ENCODE peak calls at places on chromosome 13, in four cellular contexts. J, U, O and B are unnamed samples. For H3K9me3, the result is how much of the 10 kb centered on the place peaks cover.

GRCh38 chr13:69274231-69274630 is 833.4 kb upstream of the ATXN8OS start:
- DNase-seq in J (no peak), U (no peak), O (no peak), B (no peak)

GRCh38 chr13:91270031-91270430 is 77.5 kb upstream of the MIR17HG start:
- DNase-seq in J (no peak), U (no peak), O (no peak), B (no peak)

GRCh38 chr13:107834717-107835116 is 380.6 kb downstream of the LIG4 start:
- DNase-seq in J (peak), U (no peak), O (no peak), B (no peak)

GRCh38 chr13:114339779-114340534 is 25.7 kb downstream of the CHAMP1 start:
- DNase-seq in J (peak), U (no peak), O (no peak), B (no peak)

GRCh38 chr13:30816733-30817132 is 81.4 kb downstream of the ALOX5AP start:
- DNase-seq in J (no peak), U (no peak), O (no peak), B (no peak)

GRCh38 chr13:71624641-71625040 is 242.4 kb downstream of the DACH1 start:
- DNase-seq in J (no peak), U (no peak), O (no peak), B (no peak)

GRCh38 chr13:83940742-83941141 is 58.5 kb upstream of the SLITRK1 start:
- DNase-seq in J (peak), U (no peak), O (no peak), B (no peak)

GRCh38 chr13:105336706-105337582 is 1198.5 kb downstream of the EFNB2 start:
- DNase-seq in J (no peak), U (no peak), O (no peak), B (no peak)

GRCh38 chr13:51317262-51317661 is 22.2 kb upstream of the SERPINE3 start:
- DNase-seq in J (peak), U (no peak), O (no peak), B (no peak)

GRCh38 chr13:33328691-33329090 is 43.1 kb upstream of the STARD13 start:
- DNase-seq in J (no peak), U (no peak), O (no peak), B (no peak)

GRCh38 chr13:100512422-100512821 is 76.2 kb downstream of the GGACT start:
- DNase-seq in J (no peak), U (no peak), O (no peak), B (no peak)

GRCh38 chr13:31930901-31931522 is 100.6 kb upstream of the FRY start:
- DNase-seq in J (no peak), U (no peak), O (no peak), B (no peak)

GRCh38 chr13:21336609-21337008 is 122.5 kb downstream of the ZDHHC20 start:
- DNase-seq in J (peak), U (no peak), O (no peak), B (no peak)

DNA sequence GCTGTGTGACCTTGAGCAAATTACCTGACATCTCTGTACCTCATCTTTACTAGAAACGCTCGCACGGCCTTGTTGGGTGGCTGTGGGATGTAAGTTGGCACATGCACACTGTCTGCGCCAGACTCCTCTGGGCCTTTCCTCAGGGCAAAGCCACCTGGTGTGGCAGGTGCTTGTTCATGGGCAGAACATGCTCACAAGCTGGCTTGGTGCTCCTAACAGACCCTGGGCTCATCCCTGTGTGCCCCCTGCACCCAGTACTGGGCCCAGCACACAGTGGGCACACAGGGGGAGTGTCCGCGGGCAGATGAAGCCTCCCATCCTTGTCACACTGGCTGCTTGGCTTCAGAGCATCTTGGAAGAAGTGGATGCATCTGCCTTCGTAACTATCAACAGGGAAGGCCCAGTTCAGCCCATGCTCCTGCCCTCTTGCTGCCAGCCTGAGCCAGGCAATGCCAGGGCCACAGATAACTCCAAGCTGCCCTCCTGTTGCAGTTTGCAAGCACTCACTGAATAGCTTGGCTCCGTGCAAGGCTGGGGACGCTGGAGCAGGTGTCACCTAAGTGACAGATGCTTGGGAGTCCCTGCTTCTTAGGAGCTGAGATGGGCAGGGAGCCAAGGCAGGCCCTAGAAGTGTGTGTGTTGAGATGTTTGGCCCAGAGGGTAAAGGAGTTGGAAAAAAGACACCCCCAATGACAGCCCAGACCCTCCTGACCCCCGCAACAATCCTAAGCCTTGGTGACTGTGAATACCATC is 123.9 kb downstream of the TUBA3C start:
- DNase-seq in J (no peak), U (no peak), O (no peak), B (no peak)
- H3K9me3 ChIP-seq in J (under half), U (under half), O (under half), B (under half)

DNA sequence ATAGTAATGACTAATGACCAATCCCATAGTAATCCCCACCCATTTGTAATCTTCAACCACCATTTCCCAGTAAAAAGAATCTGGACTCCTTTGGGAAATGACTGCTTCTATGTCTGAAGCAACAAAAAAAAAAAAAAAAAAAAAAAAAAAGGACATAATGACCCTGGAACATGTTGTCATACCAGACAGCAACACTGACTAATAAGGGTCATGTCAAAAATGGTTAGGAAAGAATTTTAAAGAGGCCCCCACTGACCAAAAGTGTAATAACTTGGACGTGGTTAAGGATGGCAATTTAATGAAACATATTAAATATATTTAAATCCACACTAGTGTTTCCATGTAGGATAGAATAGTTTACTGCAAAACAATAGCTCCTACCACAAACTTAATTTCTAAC is 88.2 kb downstream of the TUBA3C start:
- DNase-seq in J (no peak), U (no peak), O (no peak), B (no peak)
- H3K9me3 ChIP-seq in J (under half), U (under half), O (under half), B (under half)

DNA sequence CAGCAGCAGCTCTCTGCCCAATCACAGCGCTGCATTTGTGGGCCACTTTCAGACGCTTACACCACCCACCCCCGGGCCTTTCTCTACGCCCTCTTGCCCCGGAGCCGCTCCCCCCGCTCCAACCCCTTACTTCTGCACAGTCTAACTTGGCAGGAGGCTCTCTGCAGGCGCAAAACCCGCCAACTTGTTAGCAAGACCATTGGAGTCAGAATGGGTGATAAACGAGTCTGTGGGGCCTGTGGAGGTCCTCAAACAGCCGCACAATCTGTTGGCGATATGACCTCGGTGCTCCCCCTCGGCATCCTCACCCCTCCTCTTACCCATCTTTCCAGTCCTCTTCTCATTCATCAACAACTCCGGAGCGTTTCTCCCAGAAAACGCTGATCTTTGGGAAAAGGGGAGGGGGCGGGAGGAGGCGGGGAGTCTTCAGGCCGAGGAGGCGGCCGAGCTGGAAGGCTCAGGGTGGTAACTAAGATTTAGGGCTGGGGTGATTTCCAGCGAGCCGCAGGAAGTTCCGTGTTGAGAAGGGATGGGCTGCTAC is 4.2 kb downstream of the SOX21 start:
- DNase-seq in J (no peak), U (peak), O (no peak), B (no peak)
- H3K9me3 ChIP-seq in J (under half), U (under half), O (under half), B (under half)

GRCh38 chr13:97502192-97502591 is 68.2 kb downstream of the RAP2A start:
- DNase-seq in J (no peak), U (no peak), O (peak), B (no peak)

GRCh38 chr13:97499181-97499580 is 65.2 kb downstream of the RAP2A start:
- DNase-seq in J (no peak), U (no peak), O (no peak), B (no peak)

GRCh38 chr13:97496511-97496910 is 62.5 kb downstream of the RAP2A start:
- DNase-seq in J (no peak), U (no peak), O (no peak), B (no peak)

GRCh38 chr13:97495678-97496077 is 61.7 kb downstream of the RAP2A start:
- DNase-seq in J (no peak), U (no peak), O (no peak), B (no peak)

DNA sequence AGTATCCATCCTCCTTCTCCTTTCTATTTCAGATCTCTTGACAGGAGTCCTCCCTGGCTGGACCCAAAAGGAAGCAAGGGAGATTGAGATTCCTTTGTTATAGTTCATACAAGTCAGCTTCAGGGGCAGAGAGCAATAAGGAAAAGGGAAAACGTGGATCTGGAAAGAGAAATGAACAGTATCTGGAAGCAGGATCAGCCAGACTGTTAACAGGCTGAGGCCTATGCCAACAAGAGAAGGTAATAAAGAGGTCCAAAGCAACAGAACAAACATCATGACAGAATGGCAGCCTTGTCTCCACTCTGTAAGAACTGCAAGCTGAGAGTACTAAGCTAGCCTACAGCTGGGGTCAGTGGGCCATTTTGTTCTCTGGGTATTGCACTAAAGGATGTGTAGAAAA is 64.5 kb downstream of the RAP2A start:
- DNase-seq in J (no peak), U (no peak), O (no peak), B (no peak)
- H3K9me3 ChIP-seq in J (under half), U (under half), O (under half), B (under half)

DNA sequence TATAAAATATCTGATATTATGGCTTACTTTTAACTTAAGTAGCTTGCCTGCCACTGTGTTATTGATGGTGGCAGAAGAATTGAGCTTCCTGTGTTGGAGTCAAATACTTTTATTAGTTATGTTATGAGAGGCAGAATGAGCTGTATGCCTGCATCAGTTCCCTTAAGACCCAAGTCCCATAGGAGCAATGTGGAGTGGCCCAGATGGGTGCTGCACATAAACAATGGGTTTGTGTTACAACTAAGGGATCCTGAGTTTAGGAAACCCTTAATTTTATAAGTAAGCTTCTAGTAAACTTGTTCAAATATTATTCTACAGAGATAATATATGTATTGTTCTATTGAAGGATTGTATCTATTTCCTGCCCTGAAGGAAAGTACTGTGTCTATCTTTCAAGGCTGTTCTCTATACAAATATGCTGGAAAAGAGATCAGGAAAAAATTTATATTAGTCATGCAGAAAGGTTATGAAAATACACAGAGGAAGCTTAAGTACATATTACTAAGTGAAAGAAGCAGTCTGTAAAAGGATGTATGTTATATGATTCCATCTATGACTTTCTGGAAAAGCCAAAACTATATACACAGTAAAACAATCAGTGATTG is 2018.0 kb upstream of the PCDH20 start:
- DNase-seq in J (no peak), U (no peak), O (no peak), B (no peak)
- H3K9me3 ChIP-seq in J (under half), U (under half), O (under half), B (under half)

GRCh38 chr13:29022968-29023367 is 202.8 kb downstream of the MTUS2 start:
- DNase-seq in J (no peak), U (no peak), O (no peak), B (no peak)
- H3K9me3 ChIP-seq in J (under half), U (under half), O (under half), B (under half)

DNA sequence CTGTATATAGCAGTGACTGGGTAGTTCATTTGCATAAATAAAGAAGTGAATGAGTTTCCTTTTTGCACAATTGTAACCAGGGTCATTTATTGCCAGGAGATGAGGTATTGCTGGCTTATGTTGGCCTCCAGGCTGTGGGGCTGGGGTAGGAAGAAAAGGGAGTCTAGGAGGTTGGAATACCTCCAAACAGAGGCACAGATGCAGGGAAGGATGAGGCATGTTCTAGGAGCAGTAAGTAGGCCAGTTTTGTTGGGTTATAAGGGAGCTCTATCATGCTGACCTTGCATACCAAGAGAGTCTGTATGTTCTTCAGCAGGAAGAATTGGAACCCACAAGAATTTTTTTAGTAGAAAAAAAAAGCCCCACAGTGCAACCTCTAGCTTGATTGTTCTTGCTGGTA is 17.2 kb upstream of the CYSLTR2 start:
- DNase-seq in J (peak), U (no peak), O (no peak), B (no peak)
- H3K9me3 ChIP-seq in J (under half), U (under half), O (under half), B (under half)

GRCh38 chr13:54643863-54644262 is 1615.2 kb downstream of the OLFM4 start:
- DNase-seq in J (no peak), U (no peak), O (no peak), B (no peak)
- H3K9me3 ChIP-seq in J (under half), U (under half), O (under half), B (under half)

GRCh38 chr13:19169991-19170390 is 11.6 kb downstream of the TUBA3C start:
- DNase-seq in J (no peak), U (no peak), O (no peak), B (no peak)
- H3K9me3 ChIP-seq in J (under half), U (under half), O (under half), B (under half)

GRCh38 chr13:45136741-45137500 is 16.6 kb downstream of the GTF2F2 start:
- DNase-seq in J (no peak), U (no peak), O (no peak), B (no peak)

GRCh38 chr13:45137501-45137880 is 17.2 kb downstream of the GTF2F2 start:
- DNase-seq in J (no peak), U (no peak), O (no peak), B (no peak)

GRCh38 chr13:45138282-45138681 is 18.0 kb downstream of the GTF2F2 start:
- DNase-seq in J (no peak), U (no peak), O (no peak), B (no peak)

GRCh38 chr13:45132384-45133064 is 12.2 kb downstream of the GTF2F2 start:
- DNase-seq in J (no peak), U (no peak), O (no peak), B (no peak)

GRCh38 chr13:45133396-45134118 is 13.2 kb downstream of the GTF2F2 start:
- DNase-seq in J (no peak), U (no peak), O (no peak), B (no peak)
- H3K9me3 ChIP-seq in J (under half), U (under half), O (under half), B (under half)